ENCODE peak calls at places on chromosome 6, in ten cellular contexts. One of them, this sample, is unnamed.

GRCh38 chr6:84908304-84908904 is 144.0 kb upstream of the TBX18 start:
- DNase-seq in activated naive CD8-positive, alpha-beta T cell treated with anti-CD3 and anti-CD28 coated beads, Interleukin-2, amount 50 U/mL, for 24 hours: no peak
- DNase-seq in cardiac fibroblast: no peak
- DNase-seq in HTR-8/SVneo: no peak
- DNase-seq in GM12864: no peak
- DNase-seq in substantia nigra: no peak
- DNase-seq in NCI-H1436 treated with DMSO at 0.1 percent for 48 hours: no peak
- DNase-seq in H9: no peak
- DNase-seq in K562: no peak
- DNase-seq in effector CD4-positive, alpha-beta T cell: no peak
- DNase-seq in this sample: no peak

GRCh38 chr6:125346143-125346925 is 44.6 kb upstream of the HDDC2 start:
- DNase-seq in activated naive CD8-positive, alpha-beta T cell treated with anti-CD3 and anti-CD28 coated beads, Interleukin-2, amount 50 U/mL, for 24 hours: no peak
- DNase-seq in cardiac fibroblast: no peak
- DNase-seq in HTR-8/SVneo: no peak
- DNase-seq in GM12864: no peak
- DNase-seq in substantia nigra: no peak
- DNase-seq in NCI-H1436 treated with DMSO at 0.1 percent for 48 hours: no peak
- DNase-seq in H9: no peak
- DNase-seq in K562: no peak
- DNase-seq in effector CD4-positive, alpha-beta T cell: no peak
- DNase-seq in this sample: peak

GRCh38 chr6:99868074-99868702 is 125.8 kb downstream of the MCHR2 start:
- DNase-seq in activated naive CD8-positive, alpha-beta T cell treated with anti-CD3 and anti-CD28 coated beads, Interleukin-2, amount 50 U/mL, for 24 hours: peak
- DNase-seq in cardiac fibroblast: peak
- DNase-seq in HTR-8/SVneo: peak
- DNase-seq in GM12864: peak
- DNase-seq in substantia nigra: peak
- DNase-seq in NCI-H1436 treated with DMSO at 0.1 percent for 48 hours: peak
- DNase-seq in H9: peak
- DNase-seq in K562: peak
- DNase-seq in effector CD4-positive, alpha-beta T cell: peak
- DNase-seq in this sample: peak

GRCh38 chr6:3635482-3635881 is 116.0 kb downstream of the PXDC1 start:
- DNase-seq in activated naive CD8-positive, alpha-beta T cell treated with anti-CD3 and anti-CD28 coated beads, Interleukin-2, amount 50 U/mL, for 24 hours: no peak
- DNase-seq in cardiac fibroblast: no peak
- DNase-seq in HTR-8/SVneo: no peak
- DNase-seq in GM12864: no peak
- DNase-seq in substantia nigra: no peak
- DNase-seq in NCI-H1436 treated with DMSO at 0.1 percent for 48 hours: no peak
- DNase-seq in H9: no peak
- DNase-seq in K562: no peak
- DNase-seq in effector CD4-positive, alpha-beta T cell: no peak
- DNase-seq in this sample: no peak

GRCh38 chr6:83265384-83265783 is 72.2 kb downstream of the RWDD2A start:
- DNase-seq in activated naive CD8-positive, alpha-beta T cell treated with anti-CD3 and anti-CD28 coated beads, Interleukin-2, amount 50 U/mL, for 24 hours: no peak
- DNase-seq in cardiac fibroblast: peak
- DNase-seq in HTR-8/SVneo: no peak
- DNase-seq in GM12864: no peak
- DNase-seq in substantia nigra: no peak
- DNase-seq in NCI-H1436 treated with DMSO at 0.1 percent for 48 hours: no peak
- DNase-seq in H9: no peak
- DNase-seq in K562: no peak
- DNase-seq in effector CD4-positive, alpha-beta T cell: no peak
- DNase-seq in this sample: no peak

GRCh38 chr6:107676002-107676401 is 148.1 kb downstream of the SCML4 start:
- DNase-seq in activated naive CD8-positive, alpha-beta T cell treated with anti-CD3 and anti-CD28 coated beads, Interleukin-2, amount 50 U/mL, for 24 hours: no peak
- DNase-seq in cardiac fibroblast: no peak
- DNase-seq in HTR-8/SVneo: no peak
- DNase-seq in GM12864: no peak
- DNase-seq in substantia nigra: no peak
- DNase-seq in NCI-H1436 treated with DMSO at 0.1 percent for 48 hours: no peak
- DNase-seq in H9: no peak
- DNase-seq in K562: no peak
- DNase-seq in effector CD4-positive, alpha-beta T cell: no peak
- DNase-seq in this sample: no peak

GRCh38 chr6:81214414-81215091 is 537.9 kb downstream of the TENT5A start:
- DNase-seq in activated naive CD8-positive, alpha-beta T cell treated with anti-CD3 and anti-CD28 coated beads, Interleukin-2, amount 50 U/mL, for 24 hours: no peak
- DNase-seq in cardiac fibroblast: no peak
- DNase-seq in HTR-8/SVneo: no peak
- DNase-seq in GM12864: no peak
- DNase-seq in substantia nigra: no peak
- DNase-seq in NCI-H1436 treated with DMSO at 0.1 percent for 48 hours: no peak
- DNase-seq in H9: peak
- DNase-seq in K562: no peak
- DNase-seq in effector CD4-positive, alpha-beta T cell: no peak
- DNase-seq in this sample: no peak

GRCh38 chr6:24974182-24975171 is 38.7 kb upstream of the RIPOR2 start:
- DNase-seq in activated naive CD8-positive, alpha-beta T cell treated with anti-CD3 and anti-CD28 coated beads, Interleukin-2, amount 50 U/mL, for 24 hours: peak
- DNase-seq in cardiac fibroblast: no peak
- DNase-seq in HTR-8/SVneo: no peak
- DNase-seq in GM12864: no peak
- DNase-seq in substantia nigra: no peak
- DNase-seq in NCI-H1436 treated with DMSO at 0.1 percent for 48 hours: no peak
- DNase-seq in H9: no peak
- DNase-seq in K562: no peak
- DNase-seq in effector CD4-positive, alpha-beta T cell: peak
- DNase-seq in this sample: no peak

GRCh38 chr6:41584668-41585205 is 38.6 kb downstream of the FOXP4 start:
- DNase-seq in activated naive CD8-positive, alpha-beta T cell treated with anti-CD3 and anti-CD28 coated beads, Interleukin-2, amount 50 U/mL, for 24 hours: no peak
- DNase-seq in cardiac fibroblast: no peak
- DNase-seq in HTR-8/SVneo: no peak
- DNase-seq in GM12864: no peak
- DNase-seq in substantia nigra: no peak
- DNase-seq in NCI-H1436 treated with DMSO at 0.1 percent for 48 hours: no peak
- DNase-seq in H9: peak
- DNase-seq in K562: no peak
- DNase-seq in effector CD4-positive, alpha-beta T cell: no peak
- DNase-seq in this sample: no peak

This sample was measured in GM13976.